ENCODE peak calls at places on chromosomes 4 and X, in ten cellular contexts. U is HS-5; N is colonic mucosa; V is choroid plexus epithelial cell; B is stimulated activated CD4-positive, alpha-beta T cell treated with anti-CD3 and anti-CD28 coated beads, TNF-alpha, amount 100 ng/mL, for 48 hours; Q is stimulated activated CD8-positive, alpha-beta memory T cell treated with anti-CD3 and anti-CD28 coated beads, Interleukin-4, amount 100 ng/mL, for 1 hour; W is NCI-H1436 treated with DMSO at 0.1 percent for 48 hours; P is RWPE1; T is lower lobe of right lung; Z is posterior cingulate gyrus. O is an unnamed sample.

GRCh38 chrX:51866156-51866555 is 27.3 kb upstream of the MAGED1 start:
- DNase-seq in U (no peak), N (no peak), V (peak), B (no peak), Q (no peak), W (no peak), P (no peak), T (no peak), Z (no peak), O (no peak)

GRCh38 chrX:136671006-136671610 is 23.1 kb downstream of the CD40LG start:
- DNase-seq in U (no peak), N (no peak), V (no peak), B (no peak), Q (no peak), W (no peak), P (no peak), T (no peak), Z (no peak), O (no peak)

GRCh38 chr4:99947608-99948007 is 1.2 kb upstream of the DNAJB14 start:
- DNase-seq in U (no peak), N (no peak), V (no peak), B (no peak), Q (no peak), W (no peak), P (no peak), T (no peak), Z (no peak), O (no peak)

GRCh38 chr4:146407669-146408084 is 114.1 kb downstream of the SLC10A7 start:
- DNase-seq in U (no peak), N (no peak), V (peak), B (no peak), Q (no peak), W (no peak), P (peak), T (no peak), Z (no peak), O (no peak)

GRCh38 chrX:9765072-9765736 is 443 bp downstream of the GPR143 start:
- DNase-seq in U (no peak), N (no peak), V (no peak), B (no peak), Q (no peak), W (no peak), P (no peak), T (no peak), Z (no peak), O (no peak)

GRCh38 chrX:48558270-48558669 is 16.0 kb upstream of the RBM3 start:
- DNase-seq in U (peak), N (no peak), V (peak), B (no peak), Q (no peak), W (no peak), P (peak), T (no peak), Z (no peak), O (no peak)

GRCh38 chr4:6192245-6192644 is 8.1 kb downstream of the JAKMIP1 start:
- DNase-seq in U (no peak), N (no peak), V (no peak), B (no peak), Q (no peak), W (no peak), P (no peak), T (no peak), Z (peak), O (no peak)

GRCh38 chr4:1511441-1512041 is 105.3 kb upstream of the NKX1-1 start:
- DNase-seq in U (no peak), N (peak), V (peak), B (peak), Q (no peak), W (no peak), P (peak), T (peak), Z (peak), O (no peak)

GRCh38 chrX:63503541-63503940 is 152.4 kb upstream of the SPIN4 start:
- DNase-seq in U (peak), N (no peak), V (peak), B (no peak), Q (no peak), W (no peak), P (peak), T (no peak), Z (no peak), O (no peak)

GRCh38 chr4:128715616-128716015 is 93.9 kb upstream of the JADE1 start:
- DNase-seq in U (peak), N (no peak), V (peak), B (no peak), Q (no peak), W (no peak), P (no peak), T (no peak), Z (no peak), O (no peak)

GRCh38 chr4:86117781-86118302 is 242.0 kb downstream of the MAPK10 start:
- DNase-seq in U (peak), N (no peak), V (peak), B (no peak), Q (no peak), W (peak), P (peak), T (no peak), Z (no peak), O (no peak)

GRCh38 chr4:140222175-140222574 is 68.2 kb upstream of the MAML3 start:
- DNase-seq in U (no peak), N (no peak), V (peak), B (no peak), Q (no peak), W (no peak), P (no peak), T (no peak), Z (no peak), O (no peak)

GRCh38 chrX:131199086-131199485 is 90.0 kb downstream of the IGSF1 start:
- DNase-seq in U (no peak), N (no peak), V (no peak), B (no peak), Q (no peak), W (no peak), P (peak), T (no peak), Z (no peak), O (no peak)

GRCh38 chr4:2570551-2571222 is 34.2 kb downstream of the FAM193A start:
- DNase-seq in U (no peak), N (no peak), V (no peak), B (peak), Q (peak), W (no peak), P (no peak), T (peak), Z (no peak), O (no peak)

GRCh38 chr4:139794158-139794954 is 128.7 kb downstream of the MGST2 start:
- DNase-seq in U (no peak), N (no peak), V (no peak), B (no peak), Q (no peak), W (no peak), P (no peak), T (no peak), Z (no peak), O (no peak)

GRCh38 chrX:39595977-39596376 is 501.8 kb downstream of the BCOR start:
- DNase-seq in U (no peak), N (no peak), V (no peak), B (no peak), Q (no peak), W (no peak), P (no peak), T (no peak), Z (no peak), O (no peak)

GRCh38 chrX:107935200-107935599 is 47.0 kb downstream of the TEX13B start:
- DNase-seq in U (no peak), N (no peak), V (peak), B (no peak), Q (no peak), W (peak), P (peak), T (no peak), Z (no peak), O (no peak)

GRCh38 chr4:180098601-180099000 is 2144.6 kb upstream of the TENM3 start:
- DNase-seq in U (no peak), N (no peak), V (no peak), B (no peak), Q (no peak), W (no peak), P (no peak), T (no peak), Z (no peak), O (no peak)

GRCh38 chrX:115339441-115340025 is 50.0 kb downstream of the LUZP4 start:
- DNase-seq in U (no peak), N (no peak), V (peak), B (no peak), Q (no peak), W (no peak), P (no peak), T (no peak), Z (no peak), O (no peak)

GRCh38 chr4:112069110-112069509 is 76.1 kb upstream of the FAM241A start:
- DNase-seq in U (no peak), N (no peak), V (peak), B (no peak), Q (no peak), W (no peak), P (no peak), T (no peak), Z (no peak), O (no peak)

GRCh38 chr4:15784959-15785634 is 7.0 kb downstream of the CD38 start:
- DNase-seq in U (no peak), N (no peak), V (no peak), B (no peak), Q (no peak), W (no peak), P (no peak), T (no peak), Z (no peak), O (no peak)

GRCh38 chrX:41445781-41446358 is 1.3 kb upstream of the NYX start:
- DNase-seq in U (no peak), N (no peak), V (no peak), B (no peak), Q (no peak), W (no peak), P (no peak), T (no peak), Z (no peak), O (no peak)

GRCh38 chrX:107429090-107429489 is 20.4 kb upstream of the FRMPD3 start:
- DNase-seq in U (no peak), N (peak), V (peak), B (no peak), Q (no peak), W (no peak), P (no peak), T (no peak), Z (no peak), O (peak)

GRCh38 chr4:12036450-12036849 is 607.8 kb upstream of the HS3ST1 start:
- DNase-seq in U (no peak), N (no peak), V (no peak), B (no peak), Q (no peak), W (no peak), P (no peak), T (no peak), Z (no peak), O (no peak)

GRCh38 chr4:1985287-1985686 is 23.5 kb downstream of the NELFA start:
- DNase-seq in U (no peak), N (no peak), V (no peak), B (no peak), Q (no peak), W (no peak), P (no peak), T (no peak), Z (peak), O (no peak)

GRCh38 chrX:115459883-115460564 is 101.0 kb upstream of the PLS3 start:
- DNase-seq in U (no peak), N (no peak), V (peak), B (no peak), Q (no peak), W (no peak), P (no peak), T (no peak), Z (no peak), O (no peak)

O was measured in mucosa of descending colon.